ENCODE peak calls at places on chromosome 22, in eight cellular contexts. M is GM23338, E is GM23248, N is MM.1S, P is HCT116, Q is OCI-LY7, U is PC-3, A is SK-N-SH. I is an unnamed sample. For H3K9me2, the result is how much of the 10 kb centered on the place peaks cover.

GRCh38 chr22:27011131-27011530 is 353.7 kb downstream of the MIAT start:
- DNase-seq in M (no peak), E (peak), N (no peak), P (no peak), Q (no peak), U (no peak), A (no peak), I (no peak)

GRCh38 chr22:38741576-38741975 is 14.2 kb downstream of the SUN2 start:
- DNase-seq in M (no peak), E (no peak), N (no peak), P (no peak), Q (no peak), U (no peak), A (no peak), I (no peak)

GRCh38 chr22:44448271-44448780 is 49.7 kb downstream of the RTL6 start:
- DNase-seq in M (no peak), E (peak), N (no peak), P (no peak), Q (no peak), U (peak), A (peak), I (peak)

GRCh38 chr22:39248254-39248653 is 3.5 kb upstream of the PDGFB start:
- DNase-seq in M (no peak), E (no peak), N (no peak), P (no peak), Q (no peak), U (no peak), A (no peak), I (no peak)

GRCh38 chr22:41274856-41275255 is 11.1 kb downstream of the RANGAP1 start:
- DNase-seq in M (no peak), E (no peak), N (no peak), P (no peak), Q (no peak), U (no peak), A (no peak), I (no peak)

GRCh38 chr22:32206774-32207758 is 2.2 kb upstream of the RFPL2 start:
- DNase-seq in M (peak), E (peak), N (peak), P (peak), Q (peak), U (peak), A (peak), I (peak)

GRCh38 chr22:29914165-29914564 is 31.2 kb downstream of the MTMR3 start:
- DNase-seq in M (peak), E (peak), N (no peak), P (no peak), Q (no peak), U (peak), A (peak), I (peak)

GRCh38 chr22:48957987-48958321 is 869.7 kb downstream of the BRD1 start:
- DNase-seq in M (no peak), E (no peak), N (no peak), P (no peak), Q (no peak), U (no peak), A (no peak), I (no peak)

GRCh38 chr22:25564320-25564978 is at the start of gene GRK3:
- DNase-seq in M (peak), E (peak), N (peak), P (peak), Q (peak), U (no peak), A (peak), I (peak)

GRCh38 chr22:40216041-40216756 is 38.5 kb downstream of the TNRC6B start:
- DNase-seq in M (no peak), E (no peak), N (peak), P (no peak), Q (peak), U (no peak), A (no peak), I (no peak)

GRCh38 chr22:26722159-26722558 is 64.8 kb downstream of the MIAT start:
- DNase-seq in M (no peak), E (peak), N (no peak), P (no peak), Q (no peak), U (peak), A (no peak), I (no peak)

GRCh38 chr22:42553475-42554361 is at the start of gene SERHL2:
- DNase-seq in M (peak), E (peak), N (no peak), P (no peak), Q (peak), U (peak), A (peak), I (peak)

GRCh38 chr22:29574762-29575450 is 6.0 kb downstream of the NIPSNAP1 start:
- DNase-seq in M (no peak), E (no peak), N (no peak), P (no peak), Q (no peak), U (no peak), A (no peak), I (no peak)

GRCh38 chr22:38494498-38494897 is 11.6 kb downstream of the DDX17 start:
- DNase-seq in M (no peak), E (no peak), N (no peak), P (no peak), Q (no peak), U (no peak), A (no peak), I (no peak)

GRCh38 chr22:39306456-39307361 is 12.7 kb downstream of the RPL3 start:
- DNase-seq in M (peak), E (no peak), N (peak), P (no peak), Q (peak), U (peak), A (peak), I (no peak)

GRCh38 chr22:44256085-44256484 is 56.7 kb downstream of the SHISAL1 start:
- DNase-seq in M (no peak), E (no peak), N (no peak), P (no peak), Q (no peak), U (no peak), A (no peak), I (no peak)

GRCh38 chr22:23155143-23155542 is 9.9 kb downstream of the RAB36 start:
- DNase-seq in M (no peak), E (no peak), N (no peak), P (no peak), Q (no peak), U (no peak), A (no peak), I (no peak)

GRCh38 chr22:24157783-24158170 is 23.5 kb upstream of the SUSD2 start:
- DNase-seq in M (no peak), E (peak), N (no peak), P (no peak), Q (no peak), U (no peak), A (no peak), I (no peak)

GRCh38 chr22:26669060-26669481 is 11.7 kb downstream of the MIAT start:
- DNase-seq in M (peak), E (peak), N (no peak), P (peak), Q (peak), U (peak), A (peak), I (peak)

GRCh38 chr22:32103648-32104326 is 55.3 kb downstream of the C22orf42 start:
- DNase-seq in M (peak), E (peak), N (no peak), P (peak), Q (peak), U (peak), A (peak), I (no peak)

GRCh38 chr22:47022075-47022473 is 259.6 kb downstream of the TBC1D22A start:
- DNase-seq in M (no peak), E (peak), N (no peak), P (no peak), Q (no peak), U (no peak), A (no peak), I (no peak)

GRCh38 chr22:31561970-31562369 is 65.6 kb downstream of the SFI1 start:
- DNase-seq in M (no peak), E (no peak), N (no peak), P (no peak), Q (no peak), U (no peak), A (no peak), I (no peak)

GRCh38 chr22:24432059-24432853 is 4.9 kb downstream of the ADORA2A start:
- DNase-seq in M (no peak), E (peak), N (no peak), P (no peak), Q (peak), U (no peak), A (peak), I (peak)

GRCh38 chr22:25383278-25383820 is 163.9 kb downstream of the CRYBB2 start:
- DNase-seq in M (no peak), E (no peak), N (no peak), P (no peak), Q (no peak), U (no peak), A (no peak), I (no peak)

GRCh38 chr22:27674524-27674923 is 127.0 kb downstream of the MN1 start:
- DNase-seq in M (no peak), E (no peak), N (no peak), P (no peak), Q (no peak), U (no peak), A (no peak), I (no peak)

GRCh38 chr22:50724616-50725015 is 13.4 kb upstream of the ACR start:
- DNase-seq in M (no peak), E (no peak), N (no peak), P (no peak), Q (no peak), U (no peak), A (no peak), I (no peak)

GRCh38 chr22:23608583-23608982 is 23.5 kb downstream of the DRICH1 start:
- DNase-seq in M (peak), E (peak), N (no peak), P (no peak), Q (no peak), U (peak), A (no peak), I (peak)

GRCh38 chr22:35379146-35379993 is 1.5 kb upstream of the HMOX1 start:
- DNase-seq in M (no peak), E (no peak), N (no peak), P (no peak), Q (no peak), U (no peak), A (no peak), I (peak)

GRCh38 chr22:38833061-38833460 is 10.8 kb downstream of the NPTXR start:
- DNase-seq in M (no peak), E (no peak), N (no peak), P (no peak), Q (no peak), U (no peak), A (no peak), I (no peak)

GRCh38 chr22:47260551-47260950 is 498.1 kb downstream of the TBC1D22A start:
- DNase-seq in M (no peak), E (no peak), N (peak), P (no peak), Q (no peak), U (no peak), A (no peak), I (no peak)

GRCh38 chr22:35116817-35117216 is 50.9 kb downstream of the ISX start:
- DNase-seq in M (no peak), E (no peak), N (no peak), P (no peak), Q (no peak), U (no peak), A (no peak), I (peak)

GRCh38 chr22:29336751-29337490 is 21.4 kb upstream of the RASL10A start:
- DNase-seq in M (no peak), E (no peak), N (no peak), P (no peak), Q (no peak), U (no peak), A (no peak), I (no peak)

GRCh38 chr22:43293259-43293658 is 49.9 kb downstream of the SCUBE1 start:
- DNase-seq in M (no peak), E (peak), N (no peak), P (no peak), Q (no peak), U (no peak), A (no peak), I (no peak)

GRCh38 chr22:48482771-48483170 is 1344.9 kb downstream of the BRD1 start:
- DNase-seq in M (no peak), E (no peak), N (no peak), P (no peak), Q (no peak), U (no peak), A (no peak), I (no peak)

GRCh38 chr22:25134451-25134850 is 65.2 kb upstream of the CRYBB3 start:
- DNase-seq in M (no peak), E (no peak), N (no peak), P (no peak), Q (no peak), U (no peak), A (no peak), I (no peak)

GRCh38 chr22:47369020-47369419 is 606.6 kb downstream of the TBC1D22A start:
- DNase-seq in M (no peak), E (no peak), N (no peak), P (no peak), Q (no peak), U (no peak), A (no peak), I (no peak)

GRCh38 chr22:36180038-36180880 is 19.7 kb upstream of the APOL3 start:
- DNase-seq in M (peak), E (peak), N (peak), P (peak), Q (peak), U (peak), A (peak), I (peak)

GRCh38 chr22:37235897-37236607 is 8.0 kb downstream of the RAC2 start:
- DNase-seq in M (no peak), E (no peak), N (no peak), P (no peak), Q (no peak), U (no peak), A (no peak), I (no peak)
- H3K4me2 ChIP-seq in M (no peak), E (no peak), N (peak), P (no peak), Q (peak), U (no peak), A (no peak), I (no peak)

GRCh38 chr22:21573750-21574494 is 6.4 kb downstream of the UBE2L3 start:
- DNase-seq in M (no peak), E (no peak), N (no peak), P (no peak), Q (no peak), U (no peak), A (no peak), I (no peak)

GRCh38 chr22:21582801-21583740 is 15.6 kb downstream of the UBE2L3 start:
- DNase-seq in M (no peak), E (no peak), N (no peak), P (no peak), Q (peak), U (no peak), A (no peak), I (no peak)

GRCh38 chr22:21585389-21585788 is 17.9 kb downstream of the UBE2L3 start:
- DNase-seq in M (no peak), E (no peak), N (no peak), P (no peak), Q (no peak), U (no peak), A (no peak), I (no peak)

DNA sequence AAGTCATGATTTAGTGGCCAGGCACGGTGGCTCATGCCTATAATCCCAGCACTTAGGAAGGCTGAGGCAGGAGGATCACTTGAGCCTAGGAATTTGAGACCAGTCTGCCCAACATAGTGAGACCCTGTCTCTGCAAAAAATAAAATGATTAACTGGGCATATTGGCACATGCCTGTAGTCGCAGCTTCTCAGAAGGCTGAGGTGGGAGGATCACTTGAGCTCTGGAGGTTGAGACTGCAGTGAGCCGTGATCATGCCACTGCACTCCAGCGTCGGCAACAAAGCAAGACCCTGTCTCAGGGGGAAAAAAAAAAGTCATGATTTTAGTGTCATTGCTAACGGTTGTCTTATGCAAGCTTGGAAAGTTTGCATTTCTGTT is 11.9 kb downstream of the UBE2L3 start:
- DNase-seq in M (no peak), E (no peak), N (no peak), P (no peak), Q (no peak), U (no peak), A (no peak), I (no peak)
- H3K9me2 ChIP-seq in M (under half), E (under half), N (under half), P (under half), Q (under half), U (under half), A (under half), I (under half)

GRCh38 chr22:19754701-19755144 is 5.9 kb upstream of the TBX1 start:
- DNase-seq in M (no peak), E (no peak), N (no peak), P (no peak), Q (no peak), U (no peak), A (no peak), I (no peak)
- TF ChIP-seq EZH2phosphoT487 in M (no peak), E (peak), N (no peak), P (no peak), Q (no peak), U (no peak), A (no peak), I (no peak)

DNA sequence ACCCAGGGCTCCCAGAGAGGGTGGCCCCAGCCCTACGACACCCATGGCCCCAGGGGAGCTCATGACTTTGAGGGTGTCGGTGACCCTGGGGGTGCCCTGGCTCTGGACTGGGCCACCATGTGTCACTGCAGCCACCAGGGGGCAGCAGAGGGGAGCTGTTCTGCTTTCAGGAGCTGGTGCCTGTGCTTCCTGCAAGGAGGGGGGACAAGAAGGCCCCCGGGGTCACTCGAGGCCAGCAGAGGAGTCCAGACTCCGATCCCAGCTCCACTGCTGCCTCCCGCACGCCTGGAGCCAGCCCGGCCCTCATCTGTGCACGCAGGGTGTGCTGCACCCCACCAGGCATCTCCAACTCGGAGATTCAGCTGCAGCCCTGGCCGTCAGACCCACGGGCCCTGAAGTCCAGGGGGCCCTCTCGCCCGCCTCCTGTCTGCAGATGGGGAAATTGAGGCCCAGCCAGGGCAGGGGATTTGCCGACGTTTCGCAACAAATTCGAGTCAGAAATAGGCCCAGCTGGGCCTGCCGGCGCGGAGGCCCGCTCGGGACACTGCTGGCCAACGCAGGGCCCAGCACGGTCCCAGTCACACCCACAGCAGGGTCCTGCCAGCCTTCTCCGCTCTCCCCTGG is 29.5 kb upstream of the WNT7B start:
- DNase-seq in M (peak), E (peak), N (peak), P (peak), Q (peak), U (peak), A (peak), I (peak)
- H3K4me2 ChIP-seq in M (no peak), E (peak), N (peak), P (peak), Q (peak), U (peak), A (peak), I (peak)

GRCh38 chr22:18048041-18048440 is 23.7 kb upstream of the MICAL3 start:
- DNase-seq in M (no peak), E (no peak), N (no peak), P (no peak), Q (no peak), U (no peak), A (no peak), I (no peak)
- H3K9me2 ChIP-seq in M (under half), E (under half), N (under half), P (under half), Q (under half), U (under half), A (under half), I (under half)

I was measured in hepatocyte.